ENCODE peak calls at places on chromosomes 3 and 15, in eight cellular contexts. One of them, this sample, is unnamed.

GRCh38 chr15:42385206-42385979 is 26.1 kb downstream of the CAPN3 start:
- DNase-seq in AG04449: no peak
- DNase-seq in HFFc6: peak
- DNase-seq in naive thymus-derived CD8-positive, alpha-beta T cell: no peak
- DNase-seq in psoas muscle: no peak
- DNase-seq in Caki2: peak
- DNase-seq in occipital lobe: no peak
- DNase-seq in cardiac muscle cell: peak
- DNase-seq in this sample: peak

GRCh38 chr15:61169275-61169903 is 59.7 kb downstream of the RORA start:
- DNase-seq in AG04449: no peak
- DNase-seq in HFFc6: no peak
- DNase-seq in naive thymus-derived CD8-positive, alpha-beta T cell: no peak
- DNase-seq in psoas muscle: no peak
- DNase-seq in Caki2: no peak
- DNase-seq in occipital lobe: no peak
- DNase-seq in cardiac muscle cell: no peak
- DNase-seq in this sample: no peak

GRCh38 chr15:46707452-46707851 is 1009.9 kb upstream of the SEMA6D start:
- DNase-seq in AG04449: no peak
- DNase-seq in HFFc6: no peak
- DNase-seq in naive thymus-derived CD8-positive, alpha-beta T cell: no peak
- DNase-seq in psoas muscle: no peak
- DNase-seq in Caki2: no peak
- DNase-seq in occipital lobe: no peak
- DNase-seq in cardiac muscle cell: no peak
- DNase-seq in this sample: no peak

GRCh38 chr3:127970966-127971592 is 56.0 kb downstream of the KBTBD12 start:
- DNase-seq in AG04449: no peak
- DNase-seq in HFFc6: peak
- DNase-seq in naive thymus-derived CD8-positive, alpha-beta T cell: no peak
- DNase-seq in psoas muscle: no peak
- DNase-seq in Caki2: peak
- DNase-seq in occipital lobe: peak
- DNase-seq in cardiac muscle cell: peak
- DNase-seq in this sample: peak

GRCh38 chr3:178761461-178761860 is 225.2 kb downstream of the KCNMB2 start:
- DNase-seq in AG04449: no peak
- DNase-seq in HFFc6: no peak
- DNase-seq in naive thymus-derived CD8-positive, alpha-beta T cell: no peak
- DNase-seq in psoas muscle: no peak
- DNase-seq in Caki2: no peak
- DNase-seq in occipital lobe: no peak
- DNase-seq in cardiac muscle cell: no peak
- DNase-seq in this sample: no peak

GRCh38 chr3:65146149-65146548 is 458.3 kb upstream of the ADAMTS9 start:
- DNase-seq in AG04449: no peak
- DNase-seq in HFFc6: no peak
- DNase-seq in naive thymus-derived CD8-positive, alpha-beta T cell: no peak
- DNase-seq in psoas muscle: no peak
- DNase-seq in Caki2: no peak
- DNase-seq in occipital lobe: no peak
- DNase-seq in cardiac muscle cell: no peak
- DNase-seq in this sample: no peak

GRCh38 chr3:95210878-95211277 is 1148.0 kb downstream of the NSUN3 start:
- DNase-seq in AG04449: no peak
- DNase-seq in HFFc6: no peak
- DNase-seq in naive thymus-derived CD8-positive, alpha-beta T cell: no peak
- DNase-seq in psoas muscle: no peak
- DNase-seq in Caki2: no peak
- DNase-seq in occipital lobe: no peak
- DNase-seq in cardiac muscle cell: no peak
- DNase-seq in this sample: no peak

GRCh38 chr3:28186748-28187147 is 54.7 kb upstream of the CMC1 start:
- DNase-seq in AG04449: no peak
- DNase-seq in HFFc6: no peak
- DNase-seq in naive thymus-derived CD8-positive, alpha-beta T cell: no peak
- DNase-seq in psoas muscle: no peak
- DNase-seq in Caki2: no peak
- DNase-seq in occipital lobe: no peak
- DNase-seq in cardiac muscle cell: no peak
- DNase-seq in this sample: no peak

GRCh38 chr3:83971693-83972092 is 987.1 kb upstream of the CADM2 start:
- DNase-seq in AG04449: no peak
- DNase-seq in HFFc6: no peak
- DNase-seq in naive thymus-derived CD8-positive, alpha-beta T cell: no peak
- DNase-seq in psoas muscle: no peak
- DNase-seq in Caki2: no peak
- DNase-seq in occipital lobe: no peak
- DNase-seq in cardiac muscle cell: no peak
- DNase-seq in this sample: no peak

GRCh38 chr15:69403611-69404010 is 10.5 kb upstream of the KIF23 start:
- DNase-seq in AG04449: peak
- DNase-seq in HFFc6: peak
- DNase-seq in naive thymus-derived CD8-positive, alpha-beta T cell: no peak
- DNase-seq in psoas muscle: no peak
- DNase-seq in Caki2: no peak
- DNase-seq in occipital lobe: no peak
- DNase-seq in cardiac muscle cell: no peak
- DNase-seq in this sample: no peak